ENCODE peak calls at places on chromosomes 12 and 14, in nine cellular contexts. C is A549, G is heart left ventricle, B is AG04449, U is brain microvascular endothelial cell, R is lower lobe of right lung, Z is fibroblast of the aortic adventitia, J is A673, E is HL-60. M is an unnamed sample.

GRCh38 chr14:102079700-102079979 is 7.2 kb downstream of the HSP90AA1 start:
- DNase-seq in R (no peak), G (no peak), Z (no peak), C (no peak), B (no peak), E (peak), U (no peak), J (no peak), M (no peak)

GRCh38 chr12:101666017-101666728 is 31.3 kb upstream of the CHPT1 start:
- DNase-seq in U (no peak), Z (no peak), C (no peak), J (no peak), R (no peak), B (no peak), G (no peak), E (no peak), M (no peak)

GRCh38 chr12:99658950-99659349 is 11.4 kb downstream of the GARIN6 start:
- DNase-seq in U (no peak), B (no peak), G (no peak), R (no peak), C (peak), J (peak), E (no peak), Z (no peak), M (no peak)

GRCh38 chr12:28742791-28743190 is 406.3 kb upstream of the FAR2 start:
- DNase-seq in J (no peak), C (no peak), Z (no peak), E (no peak), R (no peak), G (no peak), U (peak), B (no peak), M (no peak)

GRCh38 chr12:16299403-16299802 is 21.9 kb upstream of the SLC15A5 start:
- DNase-seq in R (no peak), Z (peak), B (no peak), C (no peak), G (no peak), U (no peak), E (no peak), J (no peak), M (no peak)

GRCh38 chr14:106831322-106831720 is 1304.9 kb downstream of the TMEM121 start:
- DNase-seq in C (peak), J (peak), G (no peak), U (no peak), Z (no peak), E (no peak), B (no peak), R (peak), M (peak)

GRCh38 chr12:29164477-29165163 is 15.5 kb downstream of the FAR2 start:
- DNase-seq in R (no peak), C (no peak), B (peak), J (peak), U (peak), Z (peak), G (no peak), E (peak), M (peak)

GRCh38 chr14:61749264-61749663 is 13.0 kb upstream of the SNAPC1 start:
- DNase-seq in B (no peak), R (no peak), G (no peak), U (no peak), J (no peak), Z (peak), C (peak), E (no peak), M (no peak)

GRCh38 chr12:10617868-10618267 is 4.5 kb upstream of the MAGOHB start:
- DNase-seq in Z (peak), R (no peak), C (no peak), B (no peak), E (no peak), G (no peak), J (no peak), U (no peak), M (no peak)

GRCh38 chr14:75132374-75133086 is 5.7 kb upstream of the NEK9 start:
- DNase-seq in C (peak), J (peak), R (no peak), E (no peak), G (no peak), U (peak), Z (peak), B (no peak), M (peak)

GRCh38 chr12:19893514-19893913 is 454.2 kb downstream of the AEBP2 start:
- DNase-seq in G (no peak), B (no peak), R (no peak), U (peak), J (peak), C (peak), E (no peak), Z (peak), M (no peak)

GRCh38 chr12:132615579-132616066 is 3.0 kb upstream of the P2RX2 start:
- DNase-seq in R (no peak), C (no peak), Z (no peak), J (no peak), B (no peak), G (no peak), E (no peak), U (no peak), M (no peak)
- TF ChIP-seq CTCF in R (no peak), C (no peak), Z (no peak), J (no peak), B (no peak), G (no peak), E (no peak), U (no peak), M (no peak)

GRCh38 chr12:89019439-89020120 is 332.7 kb downstream of the DUSP6 start:
- DNase-seq in R (peak), B (peak), Z (peak), E (peak), C (peak), G (peak), J (peak), U (peak), M (peak)
- H3K4me3 ChIP-seq in R (peak), B (peak), Z (peak), E (no peak), C (peak), G (no peak), J (peak), U (peak), M (no peak)

GRCh38 chr14:55026441-55026792 is 482 bp downstream of the WDHD1 start:
- DNase-seq in B (no peak), C (no peak), E (no peak), G (no peak), Z (no peak), U (no peak), J (no peak), R (no peak), M (no peak)

GRCh38 chr14:55028476-55028875 is 1.4 kb downstream of the SOCS4 start:
- DNase-seq in C (no peak), E (no peak), G (no peak), B (no peak), U (no peak), J (no peak), R (no peak), Z (no peak), M (no peak)

GRCh38 chr14:55028066-55028465 is 1.0 kb downstream of the SOCS4 start:
- DNase-seq in E (no peak), C (no peak), G (no peak), U (no peak), R (no peak), Z (no peak), J (peak), B (no peak), M (no peak)

GRCh38 chr14:55025948-55026347 is 951 bp downstream of the WDHD1 start:
- DNase-seq in G (no peak), J (no peak), C (no peak), Z (no peak), U (no peak), B (no peak), R (no peak), E (no peak), M (no peak)

DNA sequence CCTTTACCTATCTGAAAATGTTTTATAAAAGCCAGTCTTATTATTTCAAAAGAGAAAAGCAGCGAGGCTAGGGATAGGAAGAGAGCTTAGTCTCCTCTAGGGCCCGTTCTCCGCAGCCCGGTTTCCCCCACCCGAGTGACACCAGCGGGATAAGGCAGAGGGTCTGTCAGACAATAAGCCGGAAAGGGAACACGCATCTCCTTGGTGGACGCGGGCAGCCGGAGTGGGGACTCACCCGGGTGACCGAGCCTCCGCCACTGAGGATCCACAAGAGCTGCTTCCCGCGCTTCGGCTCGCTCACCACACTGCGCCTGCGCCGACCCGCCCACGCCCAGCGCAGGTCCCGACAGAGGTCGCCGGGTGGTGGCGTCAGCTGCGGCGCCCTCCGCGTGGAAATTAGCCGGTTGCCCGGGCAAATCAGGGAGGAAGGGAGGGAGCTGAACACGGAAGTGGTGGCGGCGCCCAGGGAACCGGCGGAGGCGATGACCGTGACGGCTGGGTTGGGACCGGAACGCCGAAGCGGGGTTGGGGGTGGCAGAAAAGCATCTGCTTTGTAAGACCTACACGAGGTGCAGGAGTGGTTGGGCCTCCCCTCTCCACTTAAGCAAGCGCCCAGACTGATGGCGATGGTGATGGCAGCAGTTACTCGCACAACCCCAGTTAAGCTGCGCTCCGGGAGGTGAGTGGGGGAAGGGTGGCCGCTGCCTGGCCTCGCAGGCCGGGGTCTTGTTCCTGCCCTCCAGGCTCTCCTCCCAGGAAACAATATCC is at the start of the genes SOCS4 and WDHD1:
- DNase-seq in G (peak), J (peak), R (peak), U (peak), E (peak), Z (peak), B (peak), C (peak), M (peak)
- TF ChIP-seq CTCF in G (peak), J (peak), R (peak), U (no peak), E (no peak), Z (no peak), B (peak), C (no peak), M (no peak)

GRCh38 chr12:94676011-94676709 is 25.8 kb upstream of the TMCC3 start:
- DNase-seq in C (no peak), R (peak), G (peak), B (no peak), J (no peak), E (peak), U (no peak), Z (no peak), M (peak)
- H3K4me3 ChIP-seq in C (no peak), R (no peak), G (no peak), B (no peak), J (no peak), E (no peak), U (no peak), Z (no peak), M (no peak)

DNA sequence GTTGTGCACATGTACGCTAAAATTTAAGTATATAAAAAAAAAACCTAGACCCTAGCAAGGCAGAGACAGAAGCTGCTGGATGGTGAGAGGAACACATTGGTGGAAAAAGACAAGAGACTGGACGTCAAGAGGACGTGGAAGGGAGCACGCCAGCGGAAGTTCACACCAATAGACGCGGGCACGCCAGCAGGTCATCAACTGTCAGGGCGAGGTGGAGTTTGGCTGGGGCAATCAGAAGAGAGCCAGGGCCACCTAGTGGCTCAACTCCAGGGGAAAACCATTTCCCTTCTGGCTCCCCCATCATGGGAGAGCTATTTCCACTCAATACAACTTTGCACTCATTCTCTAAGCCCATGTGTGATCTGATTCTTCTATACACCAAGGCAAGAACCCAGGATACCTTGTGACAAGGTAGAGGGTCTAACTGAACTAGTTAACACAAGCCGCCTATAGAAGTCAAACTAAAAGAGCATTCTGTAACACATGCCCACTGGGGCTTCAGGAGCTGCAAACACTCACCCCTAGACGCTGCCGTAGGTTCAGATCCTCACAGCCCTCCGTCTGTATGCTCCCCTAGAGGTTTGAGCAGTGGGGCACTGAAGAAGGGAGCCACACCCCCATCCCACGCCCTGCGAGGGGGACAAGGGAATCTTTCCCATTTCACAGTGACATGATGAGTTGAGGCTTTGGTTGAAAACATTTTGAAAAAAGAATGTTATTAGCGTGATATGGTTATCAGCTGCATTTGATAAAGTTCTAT is 702.7 kb downstream of the TMTC2 start:
- DNase-seq in E (no peak), Z (no peak), U (no peak), C (peak), G (peak), R (peak), B (no peak), J (peak), M (no peak)
- TF ChIP-seq CTCF in E (peak), Z (no peak), U (peak), C (peak), G (peak), R (peak), B (no peak), J (peak), M (no peak)

DNA sequence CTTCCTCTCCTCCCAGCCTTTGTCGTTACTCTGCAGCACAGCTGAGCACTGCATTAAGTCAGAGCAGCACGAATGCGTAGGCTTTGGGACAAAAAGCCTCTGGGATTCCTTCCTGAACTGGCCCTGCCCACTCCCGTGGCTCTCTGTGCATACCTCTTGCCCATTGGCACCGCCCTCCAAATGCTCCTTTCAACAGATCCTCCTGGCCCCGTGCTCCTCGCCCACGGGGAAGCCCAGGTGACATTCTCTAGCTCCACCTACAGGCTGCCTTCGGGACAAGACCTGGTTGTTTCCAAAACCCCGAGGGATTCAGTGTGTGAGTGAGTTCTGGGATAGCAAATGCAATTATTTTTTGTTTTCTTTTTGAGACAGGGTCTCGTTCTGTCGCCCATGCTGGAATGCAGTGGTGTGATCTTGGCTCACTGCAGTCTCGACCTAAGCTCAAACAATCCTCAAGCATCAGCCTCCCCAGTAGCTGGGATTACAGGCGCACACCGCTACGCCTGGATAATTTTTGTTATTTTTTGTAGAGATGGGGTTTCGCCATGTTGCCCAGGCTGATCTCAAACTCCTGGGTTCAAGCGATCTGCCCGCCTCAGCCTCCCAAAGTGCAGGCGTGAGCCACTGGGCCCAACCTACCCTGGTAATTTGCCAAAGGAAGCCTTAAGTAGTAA is 17.9 kb upstream of the TDRD9 start:
- DNase-seq in R (peak), U (peak), E (no peak), C (peak), J (peak), B (peak), Z (peak), G (peak), M (peak)
- H3K4me3 ChIP-seq in R (peak), U (peak), E (no peak), C (no peak), J (no peak), B (no peak), Z (no peak), G (no peak), M (no peak)

DNA sequence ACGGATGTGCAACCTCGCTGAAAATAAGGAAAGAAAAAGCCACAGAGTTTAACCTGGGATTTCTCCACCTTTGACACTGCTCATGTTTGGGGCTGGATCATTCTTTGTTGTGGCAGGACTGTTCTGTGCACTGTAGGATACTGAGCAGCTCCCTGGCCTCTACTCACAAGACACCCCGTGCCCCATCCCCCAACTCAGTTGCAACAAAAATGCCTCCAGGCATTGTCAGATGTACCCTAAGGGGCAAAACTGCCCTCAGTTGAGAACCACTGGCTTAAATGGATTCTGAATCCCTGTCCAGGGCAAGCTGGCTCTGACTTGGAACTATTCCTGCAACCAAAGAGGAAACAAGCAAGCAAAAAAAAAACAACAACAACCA is 2.1 kb downstream of the GLTP start:
- DNase-seq in C (no peak), R (no peak), B (no peak), J (no peak), G (no peak), U (no peak), Z (no peak), E (no peak), M (no peak)
- TF ChIP-seq CTCF in C (no peak), R (no peak), B (no peak), J (no peak), G (no peak), U (no peak), Z (no peak), E (no peak), M (no peak)

DNA sequence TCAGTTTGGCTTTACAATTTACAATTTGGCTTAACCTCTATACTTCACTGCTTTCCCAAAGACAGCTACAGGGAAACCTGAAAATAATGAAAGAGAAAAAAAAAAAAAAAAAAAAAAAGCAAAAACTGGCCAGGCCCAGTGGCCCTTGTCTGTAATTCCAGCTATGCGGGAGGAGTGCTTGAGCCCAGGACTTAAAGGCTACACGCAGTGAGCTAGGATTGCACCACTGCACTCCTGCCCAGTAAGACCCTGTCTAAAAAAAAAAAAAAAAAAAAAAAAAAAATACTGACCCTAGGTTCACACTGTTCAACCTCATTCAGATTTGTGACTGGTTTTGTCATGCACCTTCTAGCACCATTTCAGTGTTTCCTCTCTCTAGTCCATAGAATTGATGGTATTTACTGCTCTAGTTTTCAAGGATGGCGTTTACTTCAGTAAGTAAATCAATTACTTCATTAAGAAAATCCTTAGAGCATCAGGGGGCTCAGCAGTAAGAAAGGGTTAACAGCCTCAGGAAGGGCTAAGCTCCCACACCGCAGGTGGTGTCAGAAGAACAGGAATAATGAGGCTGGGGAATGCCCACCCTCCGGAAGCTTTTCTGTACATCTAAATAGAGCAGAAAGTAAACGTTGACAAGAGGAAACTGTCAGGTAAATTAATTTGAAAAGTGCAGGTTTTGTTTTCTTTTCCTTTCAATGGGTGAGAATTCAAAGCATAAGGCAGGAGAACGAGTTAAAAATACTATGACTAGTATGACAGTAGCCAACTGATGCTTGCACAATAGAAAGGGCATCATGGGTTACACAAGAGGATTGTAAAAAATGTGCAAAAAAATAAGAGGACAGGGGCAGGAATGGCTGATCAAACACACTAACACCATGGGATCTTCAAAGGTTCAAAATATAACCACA is 115.0 kb upstream of the MDM1 start:
- DNase-seq in B (no peak), R (no peak), U (no peak), G (no peak), Z (peak), E (peak), J (peak), C (no peak), M (no peak)
- H3K4me3 ChIP-seq in B (no peak), R (no peak), U (no peak), G (no peak), Z (no peak), E (no peak), J (no peak), C (no peak), M (peak)